ENCODE peak calls at places on chromosomes 13 and 19, in four cellular contexts. H is HFF-Myc, V is choroid plexus epithelial cell, A is dorsolateral prefrontal cortex. J is an unnamed sample.

GRCh38 chr19:41998246-41999020 is 4.4 kb upstream of the ATP1A3 start:
- DNase-seq in H (no peak), V (peak), A (peak), J (peak)

GRCh38 chr19:1261863-1262686 is 7.1 kb upstream of the CIRBP start:
- DNase-seq in H (no peak), V (no peak), A (no peak), J (peak)

GRCh38 chr13:40672310-40673060 is 6.0 kb upstream of the FOXO1 start:
- DNase-seq in H (peak), V (peak), A (no peak), J (peak)

GRCh38 chr19:38729653-38730469 is 14.4 kb downstream of the CAPN12 start:
- DNase-seq in H (no peak), V (peak), A (no peak), J (peak)

GRCh38 chr13:65597839-65598818 is 1632.0 kb downstream of the PCDH9 start:
- DNase-seq in H (no peak), V (peak), A (no peak), J (peak)

GRCh38 chr19:35261356-35262100 is 7.2 kb upstream of the USF2 start:
- DNase-seq in H (no peak), V (no peak), A (no peak), J (no peak)

GRCh38 chr19:41222240-41222639 is 3.2 kb downstream of the AXL start:
- DNase-seq in H (no peak), V (no peak), A (no peak), J (no peak)

GRCh38 chr13:40102854-40103253 is 447.4 kb downstream of the COG6 start:
- DNase-seq in H (peak), V (peak), A (peak), J (peak)

GRCh38 chr13:113845055-113845454 is 18.8 kb downstream of the GAS6 start:
- DNase-seq in H (no peak), V (no peak), A (no peak), J (no peak)

GRCh38 chr13:68173111-68173510 is 943.0 kb upstream of the PCDH9 start:
- DNase-seq in H (no peak), V (peak), A (no peak), J (no peak)

GRCh38 chr19:35978832-35979365 is 16.1 kb upstream of the SDHAF1 start:
- DNase-seq in H (no peak), V (no peak), A (no peak), J (no peak)

GRCh38 chr19:43743059-43743458 is 11.7 kb downstream of the SMG9 start:
- DNase-seq in H (no peak), V (peak), A (no peak), J (peak)

GRCh38 chr13:69948016-69948415 is 159.6 kb upstream of the ATXN8OS start:
- DNase-seq in H (no peak), V (no peak), A (no peak), J (no peak)

GRCh38 chr13:27064252-27064995 is 107.2 kb downstream of the USP12 start:
- DNase-seq in H (no peak), V (no peak), A (no peak), J (no peak)

GRCh38 chr19:6752257-6753177 is 13.0 kb downstream of the TRIP10 start:
- DNase-seq in H (no peak), V (no peak), A (no peak), J (no peak)

GRCh38 chr13:44197791-44198770 is 175.5 kb upstream of the SERP2 start:
- DNase-seq in H (no peak), V (peak), A (no peak), J (peak)

GRCh38 chr19:41298327-41298964 is 11.5 kb upstream of the CCDC97 start:
- DNase-seq in H (peak), V (peak), A (no peak), J (peak)

DNA sequence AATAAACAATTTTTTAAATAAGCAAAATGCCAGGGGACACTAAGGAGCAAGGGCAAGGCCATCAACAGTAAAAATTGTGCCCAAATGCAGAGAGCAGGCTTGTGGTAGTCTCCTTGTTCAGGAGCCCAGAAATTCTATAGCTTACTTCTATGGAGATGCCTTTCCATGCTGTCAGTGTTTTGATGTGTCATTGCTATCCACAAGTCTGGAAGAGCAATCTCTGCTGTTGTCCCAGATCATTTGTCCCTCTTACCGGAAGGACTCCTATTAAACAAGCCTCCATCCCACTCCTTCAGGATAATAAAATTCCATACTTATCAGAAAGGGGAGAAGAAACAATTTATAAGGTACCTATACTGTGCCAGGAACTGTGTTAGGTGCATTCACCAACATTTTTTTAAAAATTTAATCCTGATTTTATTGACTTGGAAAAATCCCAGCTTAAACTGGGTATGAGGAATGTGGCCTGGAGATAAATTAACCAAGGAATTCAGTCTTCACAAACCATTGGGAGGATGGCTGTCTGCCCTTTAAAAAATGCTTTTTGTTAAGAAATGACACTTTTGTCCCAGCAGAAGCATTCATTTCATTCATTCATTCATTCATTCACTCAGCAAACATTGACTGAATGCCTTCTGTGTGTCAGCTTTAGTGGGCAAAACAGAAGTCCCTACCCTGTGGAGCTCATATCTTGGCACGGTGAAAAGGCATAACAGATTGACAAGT is 26.8 kb upstream of the CYSLTR2 start:
- DNase-seq in H (no peak), V (peak), A (no peak), J (peak)
- TF ChIP-seq CTCF in H (no peak), V (no peak), A (no peak), J (no peak)

DNA sequence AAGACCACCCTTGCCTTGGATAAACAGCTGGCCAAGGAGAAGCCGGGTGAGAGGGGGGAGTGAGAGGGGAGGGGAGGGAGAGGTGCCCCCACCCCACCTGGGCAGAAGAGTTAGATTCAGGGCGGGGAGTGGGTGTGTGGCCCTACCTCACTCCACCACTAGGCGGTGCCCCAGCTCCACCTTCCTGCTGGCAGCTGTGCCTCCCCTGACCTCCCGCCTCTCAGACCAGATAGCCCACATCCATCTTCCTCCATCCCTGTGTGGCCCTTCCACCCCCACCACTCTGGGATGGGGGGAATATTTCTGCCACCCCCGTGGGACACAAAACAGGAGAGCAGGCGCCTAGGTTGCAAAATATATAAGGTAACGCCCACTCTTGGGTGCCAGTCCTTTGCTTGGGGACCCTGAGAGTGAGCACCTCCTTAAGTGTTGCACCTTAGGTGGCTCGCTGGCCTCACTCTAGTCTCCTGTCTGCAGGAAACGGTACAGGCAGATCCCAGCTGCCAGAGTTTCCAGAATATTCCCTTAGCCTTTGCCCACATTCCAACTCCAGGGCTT is 13.8 kb upstream of the EHD2 start:
- DNase-seq in H (no peak), V (peak), A (no peak), J (peak)
- TF ChIP-seq CTCF in H (peak), V (peak), A (peak), J (peak)

DNA sequence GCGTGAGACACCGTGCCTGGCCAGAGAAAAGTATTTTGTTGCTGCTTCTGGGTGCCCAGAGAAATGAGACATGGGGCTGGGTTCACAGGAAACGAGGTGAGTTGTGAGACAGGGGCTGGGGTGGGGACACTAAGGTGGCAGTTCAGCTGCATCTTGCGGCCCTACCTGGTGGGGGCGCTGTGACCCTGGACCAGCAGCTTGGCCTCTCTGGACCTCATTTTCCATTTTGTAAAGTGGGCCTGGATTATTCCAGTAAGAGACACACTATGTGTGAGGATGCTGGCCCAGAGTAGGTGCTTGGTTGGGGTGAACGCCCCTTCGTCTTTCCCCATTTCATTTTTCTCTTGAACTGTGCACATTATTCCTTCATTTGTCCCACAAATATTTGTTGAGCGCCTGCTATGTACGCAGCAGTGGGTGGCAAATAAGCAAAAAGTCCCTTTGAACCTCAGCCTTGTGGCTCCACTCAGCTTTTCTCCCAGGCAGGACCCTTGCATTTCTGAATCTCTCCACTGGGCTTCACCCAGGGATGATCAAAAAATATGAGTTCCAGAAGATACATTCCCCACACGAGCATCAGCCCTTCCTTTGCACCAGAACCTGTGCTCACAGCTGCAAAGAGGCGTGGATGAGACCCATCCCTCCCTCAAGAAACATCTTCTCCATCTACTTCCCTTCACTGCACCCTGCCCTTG is 26.6 kb upstream of the OR10H1 start:
- DNase-seq in H (no peak), V (no peak), A (no peak), J (no peak)
- TF ChIP-seq CTCF in H (no peak), V (no peak), A (no peak), J (no peak)

DNA sequence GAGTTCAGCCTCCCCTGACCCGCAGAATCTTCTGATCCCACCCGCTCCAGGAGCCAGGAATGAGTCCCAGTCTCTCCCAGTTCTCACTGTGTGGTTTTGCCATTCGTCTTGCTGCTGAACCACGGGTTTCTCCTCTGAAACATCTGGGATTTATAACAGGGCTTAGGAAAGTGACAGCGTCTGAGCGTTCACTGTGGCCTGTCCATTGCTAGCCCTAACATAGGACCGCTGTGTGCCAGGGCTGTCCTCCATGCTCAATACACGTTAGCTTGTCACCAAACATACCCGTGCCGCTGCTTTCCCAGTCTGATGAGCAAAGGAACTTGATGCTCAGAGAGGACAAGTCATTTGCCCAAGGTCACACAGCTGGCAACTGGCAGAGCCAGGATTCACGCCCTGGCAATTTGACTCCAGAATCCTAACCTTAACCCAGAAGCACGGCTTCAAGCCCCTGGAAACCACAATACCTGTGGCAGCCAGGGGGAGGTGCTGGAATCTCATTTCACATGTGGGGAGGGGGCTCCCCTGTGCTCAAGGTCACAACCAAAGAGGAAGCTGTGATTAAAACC is 1.1 kb upstream of the APOE start:
- DNase-seq in H (no peak), V (no peak), A (no peak), J (no peak)
- TF ChIP-seq CTCF in H (peak), V (peak), A (no peak), J (peak)

DNA sequence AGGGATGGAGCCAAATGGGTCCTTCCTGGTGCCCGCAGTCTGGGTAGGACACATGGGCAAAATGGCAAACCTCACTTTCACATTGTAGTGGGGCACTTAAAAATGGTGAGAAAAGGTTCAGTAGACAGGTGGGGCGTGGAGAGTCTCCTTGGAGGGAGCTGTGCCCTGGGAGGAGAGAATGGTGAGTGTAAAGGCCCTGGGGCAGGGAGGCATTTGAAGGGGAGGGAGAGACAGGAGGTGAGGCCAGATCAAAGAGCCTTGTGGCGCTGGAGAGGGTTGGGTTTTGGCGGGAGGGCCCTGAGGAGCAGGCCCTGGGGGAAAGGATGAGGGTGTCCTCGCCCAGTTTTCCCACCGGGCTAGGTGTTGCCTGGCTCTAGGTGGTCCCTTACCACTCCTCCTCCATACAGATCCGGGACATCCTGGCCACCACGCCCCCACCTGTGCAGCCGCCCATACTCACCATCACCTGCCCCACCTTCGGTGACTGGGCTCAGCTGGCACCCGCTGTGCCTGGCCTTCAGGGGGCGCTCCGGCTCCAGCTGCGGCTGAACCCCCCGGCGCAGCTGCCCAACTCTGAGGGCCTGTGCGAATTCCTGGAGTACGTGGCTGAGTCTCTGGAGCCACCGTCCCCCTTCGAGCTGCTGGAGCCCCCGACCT is 6.3 kb downstream of the MAP1S start:
- DNase-seq in H (no peak), V (no peak), A (no peak), J (no peak)
- TF ChIP-seq CTCF in H (peak), V (peak), A (peak), J (peak)

DNA sequence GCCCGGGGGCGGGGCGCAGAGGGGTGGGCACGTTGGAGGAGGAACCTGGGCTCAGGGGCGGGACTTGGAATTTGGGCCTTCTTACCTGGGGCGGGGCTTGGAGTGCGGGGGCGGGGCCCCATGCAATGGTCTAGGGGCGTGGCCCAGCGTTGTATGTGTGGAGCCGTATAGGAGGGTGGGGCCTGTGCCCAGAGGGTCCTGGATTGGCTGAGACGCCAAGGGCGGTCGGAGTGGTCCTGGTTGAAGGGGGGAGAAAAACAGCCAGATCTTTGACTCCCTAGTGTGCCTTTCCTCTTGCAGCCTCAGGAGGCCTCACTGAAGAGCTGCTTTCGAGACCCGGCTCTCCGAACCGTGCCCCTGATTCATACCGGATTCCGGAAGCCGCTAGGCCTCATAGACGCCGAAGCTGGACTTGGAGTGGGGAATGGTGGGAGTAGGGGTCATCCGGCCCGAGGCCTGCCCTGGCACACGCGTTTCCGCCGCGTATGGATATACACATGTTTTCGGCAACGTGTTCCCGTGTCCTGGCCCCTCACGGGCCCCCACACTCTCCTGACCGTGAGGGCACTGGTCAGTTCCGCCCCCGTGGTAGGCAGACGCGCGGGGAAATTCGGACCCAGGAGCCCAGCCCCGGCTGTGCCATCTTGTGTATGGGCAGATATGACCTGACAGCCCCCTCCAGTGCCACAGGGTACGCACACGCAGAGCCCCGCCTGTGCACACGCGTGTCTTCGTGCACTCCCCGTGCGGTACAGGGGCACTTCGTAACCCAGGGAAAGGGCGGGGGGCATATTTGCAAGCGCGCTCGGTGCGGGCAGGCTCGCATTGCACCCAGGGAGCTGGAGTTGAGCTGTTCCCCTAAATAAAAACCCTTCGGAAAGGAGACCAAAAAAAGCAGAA is 661 bp upstream of the PRR12 start:
- DNase-seq in H (peak), V (peak), A (peak), J (peak)
- TF ChIP-seq CTCF in H (no peak), V (peak), A (no peak), J (peak)

GRCh38 chr19:3294080-3294850 is 69.8 kb downstream of the CELF5 start:
- DNase-seq in H (no peak), V (no peak), A (no peak), J (no peak)

GRCh38 chr19:3293560-3293959 is 69.1 kb downstream of the CELF5 start:
- DNase-seq in H (no peak), V (no peak), A (no peak), J (no peak)

GRCh38 chr19:3296034-3296433 is 70.3 kb upstream of the NFIC start:
- DNase-seq in H (no peak), V (no peak), A (no peak), J (no peak)

GRCh38 chr19:3296446-3296845 is 69.9 kb upstream of the NFIC start:
- DNase-seq in H (no peak), V (no peak), A (no peak), J (no peak)

GRCh38 chr19:3295581-3295980 is 70.8 kb upstream of the NFIC start:
- DNase-seq in H (no peak), V (no peak), A (no peak), J (no peak)
- TF ChIP-seq CTCF in H (no peak), V (no peak), A (no peak), J (no peak)

GRCh38 chr19:5137114-5137513 is 168.2 kb downstream of the KDM4B start:
- DNase-seq in H (no peak), V (no peak), A (no peak), J (no peak)

GRCh38 chr19:5138606-5139594 is 170.0 kb downstream of the KDM4B start:
- DNase-seq in H (peak), V (peak), A (peak), J (no peak)

GRCh38 chr19:5136060-5136855 is 167.3 kb downstream of the KDM4B start:
- DNase-seq in H (no peak), V (no peak), A (no peak), J (no peak)

GRCh38 chr19:5134683-5135082 is 165.8 kb downstream of the KDM4B start:
- DNase-seq in H (no peak), V (no peak), A (no peak), J (no peak)

DNA sequence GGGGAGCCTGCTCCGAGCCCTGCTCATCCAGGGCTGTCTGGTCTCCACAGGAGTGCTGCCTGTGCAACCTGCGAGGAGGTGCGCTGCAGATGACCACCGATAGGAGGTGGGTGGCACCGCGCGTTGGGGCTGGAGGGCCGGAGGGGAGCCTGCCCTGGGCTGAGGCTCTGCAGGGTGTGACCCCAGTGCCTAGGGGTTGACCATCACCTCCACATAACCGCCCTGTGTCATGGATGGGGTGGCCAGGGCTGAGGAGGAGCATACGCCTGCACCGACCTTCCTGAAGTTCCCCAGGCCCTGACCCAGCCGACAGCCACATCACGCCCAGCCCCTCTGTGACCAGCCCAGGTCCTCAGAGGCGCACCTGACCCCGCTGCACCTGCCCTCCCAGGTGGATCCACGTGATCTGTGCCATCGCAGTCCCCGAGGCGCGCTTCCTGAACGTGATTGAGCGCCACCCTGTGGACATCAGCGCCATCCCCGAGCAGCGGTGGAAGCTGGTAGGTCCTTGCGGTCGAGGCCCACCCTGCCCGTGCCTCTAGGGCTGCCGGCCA is 168.7 kb downstream of the KDM4B start:
- DNase-seq in H (no peak), V (no peak), A (no peak), J (no peak)
- TF ChIP-seq CTCF in H (peak), V (peak), A (peak), J (no peak)

J was measured in fibroblast of the aortic adventitia.